ENCODE peak calls at places on chromosome 13, in ten cellular contexts. P, Y, Z, M, V, I, K, O, D and N are unnamed samples.

GRCh38 chr13:28056970-28057712 is 43.2 kb downstream of the FLT3 start:
- DNase-seq in D (no peak), O (no peak), P (no peak), Z (no peak), V (no peak), I (no peak), Y (no peak), M (no peak), K (no peak), N (no peak)

GRCh38 chr13:42649761-42650289 is 75.9 kb downstream of the TNFSF11 start:
- DNase-seq in V (no peak), O (no peak), M (no peak), Y (no peak), K (no peak), D (no peak), I (no peak), Z (no peak), P (no peak), N (no peak)

GRCh38 chr13:50421457-50422130 is 406.4 kb downstream of the KCNRG start:
- DNase-seq in M (peak; percentile 71), K (no peak), Z (no peak), I (no peak), V (no peak), Y (no peak), D (no peak), O (no peak), P (no peak), N (no peak)

GRCh38 chr13:21478881-21479808 is 20.0 kb upstream of the ZDHHC20 start:
- DNase-seq in V (no peak), M (peak; percentile 65), I (peak; percentile 63), D (no peak), Y (peak; percentile 50), O (no peak), K (no peak), P (no peak), Z (peak; percentile 73), N (no peak)

GRCh38 chr13:70310720-70311119 is 202.5 kb upstream of the KLHL1 start:
- DNase-seq in Z (no peak), V (no peak), K (no peak), P (no peak), O (peak; percentile 29), I (no peak), Y (no peak), D (no peak), M (peak; percentile 13), N (no peak)

GRCh38 chr13:50082426-50083283 is 67.4 kb downstream of the KCNRG start:
- DNase-seq in Z (peak; percentile 37), V (peak; percentile 74), I (peak; percentile 91), O (peak; percentile 67), K (peak; percentile 92), Y (peak; percentile 60), P (peak; percentile 77), M (peak; percentile 83), D (peak; percentile 48), N (peak; percentile 54)

GRCh38 chr13:98368019-98368418 is 190.9 kb upstream of the RNF113B start:
- DNase-seq in K (no peak), M (peak; percentile 84), D (no peak), I (no peak), O (no peak), P (no peak), Z (no peak), Y (no peak), V (no peak), N (no peak)

GRCh38 chr13:41614671-41615519 is 157.5 kb downstream of the RGCC start:
- DNase-seq in V (no peak), P (no peak), Y (peak; percentile 41), K (peak; percentile 38), I (no peak), Z (peak; percentile 13), O (no peak), D (no peak), M (peak; percentile 52), N (no peak)

GRCh38 chr13:100235311-100235901 is 146.5 kb downstream of the PCCA start:
- DNase-seq in Z (peak; percentile 31), V (no peak), Y (no peak), K (no peak), O (no peak), M (peak; percentile 43), D (no peak), I (peak; percentile 21), P (no peak), N (no peak)

GRCh38 chr13:60174113-60174512 is 10.4 kb upstream of the DIAPH3 start:
- DNase-seq in O (no peak), K (no peak), D (no peak), I (no peak), V (no peak), Z (no peak), M (no peak), Y (no peak), P (no peak), N (no peak)

GRCh38 chr13:106570354-106570822 is 2.5 kb upstream of the ARGLU1 start:
- DNase-seq in M (peak; percentile 78), V (peak; percentile 97), Z (no peak), K (peak; percentile 84), P (peak; percentile 36), D (peak; percentile 75), I (peak; percentile 71), O (peak; percentile 85), Y (peak; percentile 45), N (peak; percentile 62)
- TF ChIP-seq CTCF in M (no peak), V (no peak), Z (no peak), K (no peak), P (no peak), D (no peak), I (no peak), O (no peak), Y (no peak), N (no peak)

DNA sequence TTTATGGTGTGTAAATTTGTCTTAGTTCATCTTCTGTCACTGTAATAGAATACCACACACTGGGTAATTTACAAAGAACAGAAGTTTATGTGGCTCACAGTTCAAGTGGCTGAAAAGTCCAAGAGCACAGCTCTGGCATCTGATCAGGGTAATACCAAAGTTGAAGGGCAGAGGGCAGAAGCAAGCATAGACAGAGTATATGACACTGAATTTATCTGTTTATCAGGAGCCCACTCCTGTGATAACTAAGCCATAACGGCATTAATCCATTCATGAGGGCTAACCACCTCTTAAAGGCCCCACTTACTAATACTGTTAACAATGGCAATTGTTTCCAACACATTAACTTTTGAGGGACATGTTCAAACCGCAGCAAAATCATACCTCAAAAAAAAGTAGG is 4.0 kb upstream of the RFXAP start:
- DNase-seq in I (peak; percentile 33), M (no peak), K (no peak), O (no peak), Y (no peak), Z (no peak), P (no peak), D (no peak), V (no peak), N (no peak)
- TF ChIP-seq CTCF in I (peak; percentile 45), M (peak; percentile 43), K (no peak), O (peak; percentile 33), Y (no peak), Z (peak; percentile 27), P (peak; percentile 39), D (peak; percentile 13), V (peak; percentile 59), N (no peak)

GRCh38 chr13:26719356-26719945 is 41.1 kb downstream of the GPR12 start:
- DNase-seq in O (no peak), M (no peak), K (no peak), V (no peak), Z (no peak), P (no peak), I (no peak), Y (no peak), D (no peak), N (no peak)
- TF ChIP-seq CTCF in O (no peak), M (no peak), K (no peak), V (peak; percentile 49), Z (peak; percentile 17), P (no peak), I (no peak), Y (no peak), D (peak; percentile 23), N (no peak)

DNA sequence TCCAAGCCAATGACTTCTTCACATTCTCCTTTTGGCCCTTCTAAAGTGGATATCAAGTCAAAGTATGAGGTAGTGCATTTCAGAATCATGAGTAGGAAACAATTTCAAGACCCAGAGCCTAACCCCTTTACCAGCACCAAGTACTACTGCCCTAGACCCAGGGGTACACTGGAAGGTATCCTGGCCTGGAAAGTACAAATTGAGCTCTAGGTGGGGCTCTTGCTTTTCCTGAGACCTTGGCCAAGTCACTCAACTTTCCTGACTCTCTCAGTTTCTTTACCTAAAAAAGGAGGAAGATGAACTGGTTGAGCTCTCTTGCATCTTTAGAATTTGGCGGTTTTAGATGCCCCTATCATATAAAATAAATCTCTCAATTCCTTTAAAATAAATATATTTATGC is 204.7 kb downstream of the FGF14 start:
- DNase-seq in D (no peak), O (peak; percentile 29), I (peak; percentile 3), Z (no peak), M (peak; percentile 29), P (no peak), V (peak; percentile 45), Y (no peak), K (no peak), N (no peak)
- TF ChIP-seq CTCF in D (peak; percentile 52), O (no peak), I (no peak), Z (peak; percentile 28), M (peak; percentile 48), P (no peak), V (peak; percentile 68), Y (no peak), K (no peak), N (no peak)

DNA sequence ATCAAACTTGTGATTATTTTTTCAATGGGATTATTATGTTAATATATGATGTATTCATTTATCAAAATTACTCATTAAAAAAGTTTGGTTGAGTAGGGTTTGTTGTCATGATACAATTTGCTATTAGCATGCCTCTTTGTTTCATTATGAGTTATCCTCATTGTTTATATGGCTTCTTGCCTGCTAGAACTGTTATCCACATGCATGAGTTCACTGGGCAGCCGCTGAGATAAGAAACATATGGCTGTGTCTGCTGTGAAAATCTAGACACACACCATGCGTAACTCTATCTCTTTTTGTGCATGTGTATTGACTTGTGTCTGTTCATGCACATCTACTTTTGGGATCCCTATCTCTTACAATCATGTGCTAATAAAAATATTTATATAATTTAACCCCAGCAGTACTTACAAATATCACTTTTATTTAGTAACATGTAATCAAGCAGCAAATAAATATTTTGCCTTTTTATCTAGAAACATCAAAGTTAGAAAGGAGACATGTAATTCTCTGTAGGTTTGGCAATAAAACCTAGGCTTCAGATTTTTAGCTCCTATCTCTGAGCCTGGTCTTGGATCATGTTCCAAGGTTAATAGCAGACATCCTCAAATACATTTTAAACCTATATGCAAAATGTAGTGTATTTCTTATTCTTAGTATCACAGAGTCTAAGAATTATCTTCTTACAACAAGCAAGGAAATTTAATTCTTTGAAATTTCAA is 11.2 kb upstream of the KLF12 start:
- DNase-seq in O (no peak), P (no peak), K (no peak), M (peak; percentile 81), Y (no peak), I (no peak), V (no peak), D (no peak), Z (no peak), N (no peak)
- TF ChIP-seq CTCF in O (no peak), P (no peak), K (no peak), M (no peak), Y (no peak), I (no peak), V (no peak), D (no peak), Z (no peak), N (no peak)

DNA sequence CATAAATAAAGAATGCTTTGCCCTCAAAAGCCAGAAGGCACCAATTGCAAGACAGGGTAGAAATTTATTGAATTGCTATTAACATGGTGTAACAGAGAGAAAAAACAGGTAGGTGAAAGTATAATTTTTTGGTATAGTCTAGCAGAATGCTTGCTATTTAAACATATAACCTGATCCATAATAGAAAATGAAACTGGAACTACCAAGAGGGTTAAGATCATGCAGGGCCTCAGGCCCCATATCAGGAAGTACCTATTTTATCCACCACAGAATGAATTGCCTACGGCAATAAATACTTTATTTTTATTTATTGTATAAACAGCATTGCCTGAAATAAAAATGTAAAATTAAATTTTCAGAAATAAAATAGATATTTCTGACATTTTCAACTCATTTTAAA is 159.5 kb downstream of the PRR20E start:
- DNase-seq in M (no peak), V (no peak), K (no peak), O (no peak), I (no peak), Y (no peak), Z (no peak), P (no peak), D (no peak), N (no peak)
- TF ChIP-seq CTCF in M (no peak), V (no peak), K (no peak), O (no peak), I (no peak), Y (no peak), Z (no peak), P (no peak), D (no peak), N (no peak)